ENCODE peak calls at places on chromosomes 3 and 15, in seven cellular contexts. One of them, this sample, is unnamed.

GRCh38 chr15:66145242-66146182 is 108.0 kb downstream of the MEGF11 start:
- DNase-seq in effector memory CD4-positive, alpha-beta T cell: no peak
- DNase-seq in transverse colon: no peak
- DNase-seq in mesenchymal stem cell: no peak
- DNase-seq in CD4-positive, alpha-beta memory T cell: no peak
- DNase-seq in testis: no peak
- DNase-seq in lower lobe of right lung: no peak
- DNase-seq in this sample: no peak

GRCh38 chr3:178802259-178802658 is 266.0 kb downstream of the KCNMB2 start:
- DNase-seq in mesenchymal stem cell: no peak
- DNase-seq in effector memory CD4-positive, alpha-beta T cell: no peak
- DNase-seq in CD4-positive, alpha-beta memory T cell: no peak
- DNase-seq in transverse colon: no peak
- DNase-seq in lower lobe of right lung: no peak
- DNase-seq in testis: no peak
- DNase-seq in this sample: no peak

GRCh38 chr3:178267158-178267838 is 268.9 kb upstream of the KCNMB2 start:
- DNase-seq in testis: no peak
- DNase-seq in mesenchymal stem cell: no peak
- DNase-seq in CD4-positive, alpha-beta memory T cell: no peak
- DNase-seq in effector memory CD4-positive, alpha-beta T cell: no peak
- DNase-seq in lower lobe of right lung: no peak
- DNase-seq in transverse colon: no peak
- DNase-seq in this sample: no peak

GRCh38 chr3:105293441-105293840 is 73.3 kb upstream of the ALCAM start:
- DNase-seq in testis: no peak
- DNase-seq in effector memory CD4-positive, alpha-beta T cell: no peak
- DNase-seq in transverse colon: no peak
- DNase-seq in lower lobe of right lung: no peak
- DNase-seq in mesenchymal stem cell: no peak
- DNase-seq in CD4-positive, alpha-beta memory T cell: no peak
- DNase-seq in this sample: no peak

GRCh38 chr15:38335106-38335505 is 82.5 kb downstream of the SPRED1 start:
- DNase-seq in effector memory CD4-positive, alpha-beta T cell: no peak
- DNase-seq in CD4-positive, alpha-beta memory T cell: no peak
- DNase-seq in mesenchymal stem cell: no peak
- DNase-seq in transverse colon: no peak
- DNase-seq in testis: no peak
- DNase-seq in lower lobe of right lung: no peak
- DNase-seq in this sample: no peak

GRCh38 chr3:141392416-141392815 is 24.1 kb downstream of the ZBTB38 start:
- DNase-seq in transverse colon: no peak
- DNase-seq in mesenchymal stem cell: no peak
- DNase-seq in testis: no peak
- DNase-seq in lower lobe of right lung: no peak
- DNase-seq in effector memory CD4-positive, alpha-beta T cell: no peak
- DNase-seq in CD4-positive, alpha-beta memory T cell: no peak
- DNase-seq in this sample: no peak

GRCh38 chr3:184234224-184234623 is 4.8 kb downstream of the VWA5B2 start:
- DNase-seq in effector memory CD4-positive, alpha-beta T cell: no peak
- DNase-seq in CD4-positive, alpha-beta memory T cell: no peak
- DNase-seq in testis: peak; percentile 79
- DNase-seq in mesenchymal stem cell: peak; percentile 68
- DNase-seq in lower lobe of right lung: peak; percentile 71
- DNase-seq in transverse colon: no peak
- DNase-seq in this sample: no peak

GRCh38 chr3:120559228-120560061 is 36.7 kb upstream of the NDUFB4 start:
- DNase-seq in testis: peak; percentile 61
- DNase-seq in transverse colon: peak; percentile 17
- DNase-seq in mesenchymal stem cell: peak; percentile 91
- DNase-seq in CD4-positive, alpha-beta memory T cell: no peak
- DNase-seq in lower lobe of right lung: peak; percentile 48
- DNase-seq in effector memory CD4-positive, alpha-beta T cell: no peak
- DNase-seq in this sample: peak; percentile 66

GRCh38 chr15:55256281-55257013 is 33.2 kb downstream of the RAB27A start:
- DNase-seq in lower lobe of right lung: no peak
- DNase-seq in testis: no peak
- DNase-seq in transverse colon: no peak
- DNase-seq in mesenchymal stem cell: peak; percentile 16
- DNase-seq in CD4-positive, alpha-beta memory T cell: no peak
- DNase-seq in effector memory CD4-positive, alpha-beta T cell: no peak
- DNase-seq in this sample: no peak

GRCh38 chr3:136938334-136938733 is 19.4 kb upstream of the IL20RB start:
- DNase-seq in effector memory CD4-positive, alpha-beta T cell: no peak
- DNase-seq in transverse colon: no peak
- DNase-seq in testis: no peak
- DNase-seq in lower lobe of right lung: no peak
- DNase-seq in CD4-positive, alpha-beta memory T cell: no peak
- DNase-seq in mesenchymal stem cell: peak; percentile 64
- DNase-seq in this sample: no peak

GRCh38 chr15:60932051-60932915 is 296.8 kb downstream of the RORA start:
- DNase-seq in transverse colon: no peak
- DNase-seq in testis: peak; percentile 31
- DNase-seq in lower lobe of right lung: no peak
- DNase-seq in CD4-positive, alpha-beta memory T cell: peak; percentile 61
- DNase-seq in effector memory CD4-positive, alpha-beta T cell: peak; percentile 53
- DNase-seq in mesenchymal stem cell: peak; percentile 8
- DNase-seq in this sample: peak; percentile 47

GRCh38 chr3:18580268-18580667 is 155.1 kb upstream of the SATB1 start:
- DNase-seq in lower lobe of right lung: no peak
- DNase-seq in mesenchymal stem cell: no peak
- DNase-seq in testis: no peak
- DNase-seq in CD4-positive, alpha-beta memory T cell: no peak
- DNase-seq in transverse colon: peak; percentile 41
- DNase-seq in effector memory CD4-positive, alpha-beta T cell: no peak
- DNase-seq in this sample: no peak

GRCh38 chr3:119240101-119240581 is 537 bp downstream of the B4GALT4 start:
- DNase-seq in transverse colon: peak; percentile 74
- DNase-seq in effector memory CD4-positive, alpha-beta T cell: peak; percentile 8
- DNase-seq in mesenchymal stem cell: peak; percentile 46
- DNase-seq in CD4-positive, alpha-beta memory T cell: no peak
- DNase-seq in lower lobe of right lung: no peak
- DNase-seq in testis: peak; percentile 59
- DNase-seq in this sample: peak; percentile 34

GRCh38 chr15:49238342-49238741 is 68.3 kb downstream of the GALK2 start:
- DNase-seq in transverse colon: no peak
- DNase-seq in CD4-positive, alpha-beta memory T cell: no peak
- DNase-seq in mesenchymal stem cell: peak; percentile 96
- DNase-seq in effector memory CD4-positive, alpha-beta T cell: no peak
- DNase-seq in lower lobe of right lung: no peak
- DNase-seq in testis: no peak
- DNase-seq in this sample: no peak

GRCh38 chr15:74956648-74957300 is at the start of gene RPP25:
- DNase-seq in lower lobe of right lung: peak; percentile 88
- DNase-seq in CD4-positive, alpha-beta memory T cell: peak; percentile 52
- DNase-seq in effector memory CD4-positive, alpha-beta T cell: peak; percentile 51
- DNase-seq in mesenchymal stem cell: peak; percentile 89
- DNase-seq in transverse colon: peak; percentile 91
- DNase-seq in testis: peak; percentile 85
- DNase-seq in this sample: peak; percentile 94

GRCh38 chr3:160126761-160127160 is 98.5 kb upstream of the C3orf80 start:
- DNase-seq in transverse colon: no peak
- DNase-seq in mesenchymal stem cell: no peak
- DNase-seq in testis: no peak
- DNase-seq in lower lobe of right lung: no peak
- DNase-seq in effector memory CD4-positive, alpha-beta T cell: no peak
- DNase-seq in CD4-positive, alpha-beta memory T cell: no peak
- DNase-seq in this sample: no peak

GRCh38 chr3:147394168-147394941 is 12.0 kb downstream of the ZIC4 start:
- DNase-seq in lower lobe of right lung: no peak
- DNase-seq in CD4-positive, alpha-beta memory T cell: no peak
- DNase-seq in mesenchymal stem cell: no peak
- DNase-seq in effector memory CD4-positive, alpha-beta T cell: no peak
- DNase-seq in testis: no peak
- DNase-seq in transverse colon: no peak
- DNase-seq in this sample: no peak

GRCh38 chr15:69941206-69941605 is 156.5 kb downstream of the TLE3 start:
- DNase-seq in testis: no peak
- DNase-seq in mesenchymal stem cell: no peak
- DNase-seq in effector memory CD4-positive, alpha-beta T cell: no peak
- DNase-seq in transverse colon: no peak
- DNase-seq in lower lobe of right lung: no peak
- DNase-seq in CD4-positive, alpha-beta memory T cell: no peak
- DNase-seq in this sample: no peak

GRCh38 chr3:43923101-43923979 is 232.6 kb downstream of the ABHD5 start:
- DNase-seq in effector memory CD4-positive, alpha-beta T cell: no peak
- DNase-seq in CD4-positive, alpha-beta memory T cell: no peak
- DNase-seq in mesenchymal stem cell: no peak
- DNase-seq in testis: no peak
- DNase-seq in lower lobe of right lung: no peak
- DNase-seq in transverse colon: no peak
- DNase-seq in this sample: peak; percentile 57

DNA sequence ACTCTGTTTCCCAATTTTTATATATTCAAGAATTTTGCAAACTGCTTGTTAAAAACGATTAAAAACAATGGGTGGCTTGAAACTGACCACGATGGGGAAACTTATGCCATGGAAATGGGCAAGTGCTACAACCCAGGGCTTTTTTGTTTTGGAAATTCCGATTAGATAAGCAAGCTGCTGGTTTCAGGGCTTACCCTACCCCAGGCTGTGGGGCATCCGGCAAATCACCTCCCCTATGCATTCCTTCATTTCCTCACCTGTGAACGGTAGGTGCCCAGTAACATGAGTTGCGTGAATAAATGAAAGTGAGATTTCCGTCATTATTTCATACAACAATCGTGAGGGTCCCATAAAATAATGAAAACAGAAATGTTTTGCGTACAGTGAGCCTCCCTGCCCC is 34.3 kb downstream of the ST6GAL1 start:
- DNase-seq in CD4-positive, alpha-beta memory T cell: no peak
- DNase-seq in effector memory CD4-positive, alpha-beta T cell: no peak
- DNase-seq in mesenchymal stem cell: no peak
- DNase-seq in transverse colon: no peak
- DNase-seq in lower lobe of right lung: no peak
- DNase-seq in testis: no peak
- DNase-seq in this sample: no peak
- H3K27ac ChIP-seq in CD4-positive, alpha-beta memory T cell: no peak overlapping the region
- H3K27ac ChIP-seq in effector memory CD4-positive, alpha-beta T cell: no peak overlapping the region
- H3K27ac ChIP-seq in mesenchymal stem cell: no peak overlapping the region
- H3K27ac ChIP-seq in transverse colon: no peak overlapping the region
- H3K27ac ChIP-seq in lower lobe of right lung: no peak overlapping the region
- H3K27ac ChIP-seq in testis: no peak overlapping the region
- H3K27ac ChIP-seq in this sample: peak overlapping the region; percentile 1

GRCh38 chr15:40952901-40953712 is at the start of gene CHAC1:
- DNase-seq in mesenchymal stem cell: peak; percentile 95
- DNase-seq in lower lobe of right lung: peak; percentile 98
- DNase-seq in testis: peak; percentile 97
- DNase-seq in effector memory CD4-positive, alpha-beta T cell: peak; percentile 94
- DNase-seq in CD4-positive, alpha-beta memory T cell: peak; percentile 95
- DNase-seq in transverse colon: peak; percentile 97
- DNase-seq in this sample: peak; percentile 97
- H3K4me3 ChIP-seq in mesenchymal stem cell: peak within 1 kb of the TSS; percentile 90
- H3K4me3 ChIP-seq in lower lobe of right lung: peak within 1 kb of the TSS; percentile 79
- H3K4me3 ChIP-seq in testis: peak within 1 kb of the TSS; percentile 52
- H3K4me3 ChIP-seq in effector memory CD4-positive, alpha-beta T cell: peak within 1 kb of the TSS; percentile 86
- H3K4me3 ChIP-seq in CD4-positive, alpha-beta memory T cell: peak within 1 kb of the TSS; percentile 79
- H3K4me3 ChIP-seq in transverse colon: peak within 1 kb of the TSS; percentile 56
- H3K4me3 ChIP-seq in this sample: peak within 1 kb of the TSS; percentile 67

GRCh38 chr15:93058904-93059427 is 30.0 kb downstream of the RGMA start:
- DNase-seq in mesenchymal stem cell: no peak
- DNase-seq in lower lobe of right lung: no peak
- DNase-seq in effector memory CD4-positive, alpha-beta T cell: no peak
- DNase-seq in transverse colon: no peak
- DNase-seq in CD4-positive, alpha-beta memory T cell: no peak
- DNase-seq in testis: no peak
- DNase-seq in this sample: no peak

GRCh38 chr15:93058128-93058527 is 30.9 kb downstream of the RGMA start:
- DNase-seq in effector memory CD4-positive, alpha-beta T cell: no peak
- DNase-seq in mesenchymal stem cell: no peak
- DNase-seq in lower lobe of right lung: peak; percentile 18
- DNase-seq in CD4-positive, alpha-beta memory T cell: no peak
- DNase-seq in testis: no peak
- DNase-seq in transverse colon: no peak
- DNase-seq in this sample: no peak

GRCh38 chr15:93059442-93059841 is 29.6 kb downstream of the RGMA start:
- DNase-seq in testis: no peak
- DNase-seq in effector memory CD4-positive, alpha-beta T cell: no peak
- DNase-seq in CD4-positive, alpha-beta memory T cell: no peak
- DNase-seq in mesenchymal stem cell: no peak
- DNase-seq in transverse colon: no peak
- DNase-seq in lower lobe of right lung: no peak
- DNase-seq in this sample: peak; percentile 12

GRCh38 chr15:93063292-93063671 is 25.7 kb downstream of the RGMA start:
- DNase-seq in CD4-positive, alpha-beta memory T cell: no peak
- DNase-seq in effector memory CD4-positive, alpha-beta T cell: no peak
- DNase-seq in transverse colon: no peak
- DNase-seq in testis: no peak
- DNase-seq in lower lobe of right lung: no peak
- DNase-seq in mesenchymal stem cell: no peak
- DNase-seq in this sample: no peak

DNA sequence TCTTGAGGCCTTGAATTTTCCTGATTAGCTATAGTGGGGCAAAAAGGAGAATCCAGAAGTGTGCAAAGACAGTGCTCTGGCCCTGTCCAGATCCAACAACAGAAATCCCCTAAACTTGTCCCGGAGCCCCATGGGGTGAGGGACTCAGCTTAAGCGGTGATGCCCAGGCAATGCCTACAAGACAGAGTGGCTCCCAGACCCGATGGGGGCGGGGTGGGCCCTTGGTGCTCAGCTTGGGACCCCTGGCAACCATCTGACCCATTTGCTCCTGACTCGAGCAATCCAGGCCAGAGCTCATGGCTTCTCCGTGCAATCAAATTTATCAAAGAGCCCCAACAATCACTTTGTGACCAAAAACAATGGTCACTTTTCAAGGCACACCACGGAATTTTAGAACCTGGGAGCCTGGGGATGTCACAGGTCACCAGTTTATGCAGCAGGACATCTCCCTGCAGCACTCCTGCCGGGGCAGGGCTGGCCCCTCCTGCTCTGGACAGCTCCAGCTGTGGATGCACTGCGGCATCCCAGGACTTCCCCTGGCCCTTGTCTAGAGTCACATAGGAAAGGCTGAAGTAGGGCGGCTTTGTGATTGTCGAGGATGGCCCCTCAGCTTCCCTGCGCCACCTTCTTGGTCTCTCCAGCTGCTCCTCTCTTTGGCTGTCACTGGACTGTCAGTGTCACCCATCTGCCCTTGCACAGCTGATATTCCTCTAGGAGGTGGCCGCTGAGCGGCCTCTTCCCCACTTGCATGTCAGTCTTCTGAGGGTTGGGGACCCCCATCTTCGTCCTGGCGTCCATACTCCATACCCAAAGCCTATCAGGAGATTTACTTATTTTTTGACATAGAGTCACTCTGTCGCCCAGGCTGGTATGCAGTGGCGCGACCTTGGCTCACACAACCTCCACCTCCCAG is 28.4 kb downstream of the RGMA start:
- DNase-seq in mesenchymal stem cell: no peak
- DNase-seq in testis: no peak
- DNase-seq in transverse colon: no peak
- DNase-seq in effector memory CD4-positive, alpha-beta T cell: no peak
- DNase-seq in CD4-positive, alpha-beta memory T cell: no peak
- DNase-seq in lower lobe of right lung: no peak
- DNase-seq in this sample: no peak
- H3K27ac ChIP-seq in mesenchymal stem cell: no peak overlapping the region
- H3K27ac ChIP-seq in testis: no peak overlapping the region
- H3K27ac ChIP-seq in transverse colon: peak overlapping the region; percentile 65
- H3K27ac ChIP-seq in effector memory CD4-positive, alpha-beta T cell: no peak overlapping the region
- H3K27ac ChIP-seq in CD4-positive, alpha-beta memory T cell: no peak overlapping the region
- H3K27ac ChIP-seq in lower lobe of right lung: no peak overlapping the region
- H3K27ac ChIP-seq in this sample: no peak overlapping the region

GRCh38 chr3:124360626-124361025 is 368.7 kb upstream of the ROPN1 start:
- DNase-seq in effector memory CD4-positive, alpha-beta T cell: no peak
- DNase-seq in testis: no peak
- DNase-seq in mesenchymal stem cell: no peak
- DNase-seq in CD4-positive, alpha-beta memory T cell: no peak
- DNase-seq in transverse colon: no peak
- DNase-seq in lower lobe of right lung: no peak
- DNase-seq in this sample: no peak
- H3K4me3 ChIP-seq in effector memory CD4-positive, alpha-beta T cell: no peak overlapping the region
- H3K4me3 ChIP-seq in testis: no peak overlapping the region
- H3K4me3 ChIP-seq in mesenchymal stem cell: no peak overlapping the region
- H3K4me3 ChIP-seq in CD4-positive, alpha-beta memory T cell: no peak overlapping the region
- H3K4me3 ChIP-seq in transverse colon: no peak overlapping the region
- H3K4me3 ChIP-seq in lower lobe of right lung: no peak overlapping the region
- H3K4me3 ChIP-seq in this sample: no peak overlapping the region